ENCODE peak calls at places on chromosomes 16 and 17, in nine cellular contexts. M is AG04450, O is OCI-LY7, Y is fibroblast of pulmonary artery, F is sigmoid colon, Z is GM12865, L is transverse colon, D is fibroblast of lung, Q is cardiac fibroblast. U is an unnamed sample.

GRCh38 chr17:2990396-2990795 is 73.0 kb downstream of the OR1D5 start:
- DNase-seq in M (no peak), O (no peak), Y (no peak), F (peak; percentile 59), Z (no peak), L (no peak), D (no peak), Q (no peak), U (no peak)

GRCh38 chr17:36525113-36525512 is 9.6 kb downstream of the MYO19 start:
- DNase-seq in M (no peak), O (no peak), Y (no peak), F (no peak), Z (no peak), L (no peak), D (peak; percentile 3), Q (no peak), U (no peak)

GRCh38 chr17:61388561-61389356 is 10.9 kb upstream of the TBX2 start:
- DNase-seq in M (no peak), O (no peak), Y (no peak), F (no peak), Z (no peak), L (no peak), D (no peak), Q (no peak), U (no peak)

GRCh38 chr16:84532855-84533486 is 28.5 kb upstream of the MEAK7 start:
- DNase-seq in M (no peak), O (no peak), Y (peak; percentile 58), F (no peak), Z (no peak), L (no peak), D (peak; percentile 17), Q (no peak), U (no peak)

GRCh38 chr17:29176500-29177351 is 3.5 kb downstream of the MYO18A start:
- DNase-seq in M (no peak), O (peak; percentile 78), Y (peak; percentile 38), F (peak; percentile 84), Z (peak; percentile 83), L (peak; percentile 82), D (peak; percentile 29), Q (peak; percentile 47), U (no peak)

GRCh38 chr17:21295036-21295952 is 10.8 kb downstream of the MAP2K3 start:
- DNase-seq in M (no peak), O (no peak), Y (peak; percentile 26), F (no peak), Z (no peak), L (peak; percentile 55), D (no peak), Q (peak; percentile 30), U (no peak)

GRCh38 chr16:1929578-1930337 is 11.5 kb upstream of the HS3ST6 start:
- DNase-seq in M (peak; percentile 32), O (peak; percentile 90), Y (peak; percentile 84), F (peak; percentile 95), Z (peak; percentile 92), L (peak; percentile 93), D (peak; percentile 80), Q (peak; percentile 88), U (no peak)

GRCh38 chr16:56246051-56246817 is 54.9 kb downstream of the GNAO1 start:
- DNase-seq in M (no peak), O (no peak), Y (no peak), F (peak; percentile 67), Z (no peak), L (no peak), D (no peak), Q (no peak), U (no peak)

GRCh38 chr16:23290189-23291062 is 11.7 kb upstream of the SCNN1B start:
- DNase-seq in M (no peak), O (no peak), Y (no peak), F (peak; percentile 24), Z (peak; percentile 60), L (no peak), D (no peak), Q (no peak), U (no peak)

GRCh38 chr16:80580109-80580832 is 39.5 kb downstream of the DYNLRB2 start:
- DNase-seq in M (no peak), O (no peak), Y (peak; percentile 22), F (no peak), Z (peak; percentile 96), L (no peak), D (no peak), Q (no peak), U (no peak)

GRCh38 chr16:72598696-72599095 is 426.7 kb upstream of the PMFBP1 start:
- DNase-seq in M (no peak), O (no peak), Y (no peak), F (no peak), Z (no peak), L (no peak), D (no peak), Q (no peak), U (no peak)

GRCh38 chr17:8822401-8823035 is 23.4 kb upstream of the MFSD6L start:
- DNase-seq in M (no peak), O (no peak), Y (no peak), F (no peak), Z (no peak), L (no peak), D (no peak), Q (no peak), U (no peak)

GRCh38 chr17:7328840-7329359 is at the start of gene NEURL4:
- DNase-seq in M (no peak), O (peak; percentile 46), Y (no peak), F (no peak), Z (peak; percentile 51), L (no peak), D (peak; percentile 16), Q (no peak), U (no peak)
- TF ChIP-seq CTCF in M (no peak), O (peak; percentile 37), Y (peak; percentile 18), F (no peak), Z (no peak), L (no peak), D (peak; percentile 12), Q (no peak), U (peak; percentile 34)

GRCh38 chr17:43126911-43127290 is 1.7 kb upstream of the BRCA1 start:
- DNase-seq in M (no peak), O (no peak), Y (no peak), F (peak; percentile 53), Z (no peak), L (no peak), D (no peak), Q (no peak), U (no peak)
- H3K4me3 ChIP-seq in M (no peak overlapping the region), O (no peak overlapping the region), Y (no peak overlapping the region), F (no peak overlapping the region), Z (no peak overlapping the region), L (no peak overlapping the region), D (no peak overlapping the region), Q (no peak overlapping the region), U (no peak overlapping the region)

DNA sequence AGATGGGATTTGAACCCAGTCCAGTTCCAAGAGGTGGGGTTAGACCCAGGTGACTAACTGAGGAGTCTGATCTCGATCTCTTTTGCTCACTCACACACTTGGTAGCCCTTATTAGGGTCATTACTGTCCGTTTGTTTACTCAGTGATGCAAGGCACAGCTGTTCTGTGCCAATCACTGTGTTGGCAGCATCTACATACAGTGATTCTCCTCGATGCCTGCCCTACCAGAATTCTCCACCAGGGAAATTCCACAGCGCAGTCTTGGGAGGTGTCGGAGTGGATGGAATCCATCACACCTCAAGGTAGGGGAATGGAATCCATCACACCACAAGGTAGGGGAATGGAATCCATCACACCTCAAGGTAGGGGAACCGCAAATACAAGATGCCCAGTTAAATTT is 279.6 kb downstream of the MAF start:
- DNase-seq in M (no peak), O (no peak), Y (no peak), F (no peak), Z (no peak), L (no peak), D (no peak), Q (no peak), U (no peak)
- TF ChIP-seq CTCF in M (no peak), O (no peak), Y (no peak), F (no peak), Z (no peak), L (no peak), D (peak; percentile 1), Q (no peak), U (no peak)

GRCh38 chr17:80959330-80960036 is 32.2 kb upstream of the CHMP6 start:
- DNase-seq in M (peak; percentile 11), O (no peak), Y (peak; percentile 49), F (peak; percentile 98), Z (no peak), L (peak; percentile 72), D (peak; percentile 92), Q (peak; percentile 85), U (peak; percentile 68)
- H3K4me3 ChIP-seq in M (no peak overlapping the region), O (no peak overlapping the region), Y (no peak overlapping the region), F (no peak overlapping the region), Z (no peak overlapping the region), L (no peak overlapping the region), D (no peak overlapping the region), Q (no peak overlapping the region), U (no peak overlapping the region)

DNA sequence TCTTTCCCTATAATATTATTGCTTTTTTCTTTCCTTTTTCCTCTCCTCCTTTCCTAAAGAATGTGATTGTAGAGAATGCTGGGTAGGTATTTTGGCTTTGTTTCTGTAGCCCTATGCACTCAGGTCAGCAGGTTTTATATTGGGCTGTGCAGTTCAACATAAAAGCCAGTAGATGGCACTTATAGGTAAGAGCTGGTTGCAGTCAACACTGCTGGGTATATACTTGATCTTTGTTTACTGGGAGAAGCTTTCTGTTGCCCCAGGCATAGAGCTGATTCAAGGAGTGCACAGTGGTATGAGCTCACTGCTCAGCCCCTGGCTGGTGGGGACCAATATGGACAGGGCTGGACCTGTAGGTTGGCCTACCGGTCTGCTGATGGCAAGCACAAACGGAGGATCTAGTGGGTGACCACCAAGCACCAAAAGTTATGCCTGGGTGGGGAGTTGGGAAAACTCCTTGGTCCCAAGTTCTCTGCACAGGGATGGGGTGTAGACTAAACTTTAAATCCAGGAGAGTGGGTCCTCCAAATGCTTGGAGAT is 378.9 kb downstream of the PMP22 start:
- DNase-seq in M (no peak), O (peak; percentile 35), Y (peak; percentile 7), F (no peak), Z (no peak), L (no peak), D (peak; percentile 14), Q (peak; percentile 8), U (no peak)
- TF ChIP-seq CTCF in M (peak; percentile 21), O (peak; percentile 79), Y (no peak), F (no peak), Z (no peak), L (no peak), D (peak; percentile 32), Q (peak; percentile 41), U (peak; percentile 20)

GRCh38 chr17:50865060-50865867 is 890 bp downstream of the TOB1 start:
- DNase-seq in M (no peak), O (peak; percentile 79), Y (peak; percentile 44), F (peak; percentile 85), Z (peak; percentile 66), L (peak; percentile 53), D (peak; percentile 42), Q (peak; percentile 51), U (no peak)

GRCh38 chr17:50864747-50865059 is 1.5 kb downstream of the TOB1 start:
- DNase-seq in M (no peak), O (no peak), Y (no peak), F (no peak), Z (no peak), L (no peak), D (no peak), Q (no peak), U (no peak)

GRCh38 chr17:50863221-50863843 is 2.8 kb downstream of the TOB1 start:
- DNase-seq in M (no peak), O (peak; percentile 41), Y (peak; percentile 54), F (peak; percentile 79), Z (peak; percentile 63), L (peak; percentile 71), D (peak; percentile 49), Q (peak; percentile 50), U (no peak)

GRCh38 chr17:50865868-50866260 is 290 bp downstream of the TOB1 start:
- DNase-seq in M (no peak), O (no peak), Y (no peak), F (no peak), Z (no peak), L (no peak), D (no peak), Q (no peak), U (no peak)

GRCh38 chr17:50863931-50864330 is 2.2 kb downstream of the TOB1 start:
- DNase-seq in M (no peak), O (no peak), Y (no peak), F (no peak), Z (no peak), L (no peak), D (no peak), Q (no peak), U (no peak)
- H3K4me3 ChIP-seq in M (peak overlapping the region; percentile 94), O (peak overlapping the region; percentile 72), Y (peak overlapping the region; percentile 90), F (peak overlapping the region; percentile 95), Z (no peak overlapping the region), L (peak overlapping the region; percentile 94), D (peak overlapping the region; percentile 94), Q (peak overlapping the region; percentile 73), U (peak overlapping the region; percentile 71)

U was measured in retinal pigment epithelial cell.